ENCODE peak calls at places on chromosomes 12 and 14, in five cellular contexts. W is kidney epithelial cell; E is cardiac fibroblast; V is stimulated activated CD4-positive, alpha-beta T cell treated with anti-CD3 and anti-CD28 coated beads, Interleukin-2, amount 100 ng/mL, for 24 hours; A is NCI-H1092 treated with DMSO at 0.1 percent for 48 hours. Q is an unnamed sample.

GRCh38 chr14:75438486-75439080 is 10.8 kb downstream of the JDP2 start:
- DNase-seq in W (no peak), E (no peak), V (no peak), A (no peak), Q (no peak)

GRCh38 chr12:96255077-96255476 is 60.9 kb downstream of the ELK3 start:
- DNase-seq in W (no peak), E (peak; percentile 90), V (no peak), A (no peak), Q (no peak)

GRCh38 chr14:77376380-77376770 is 519 bp downstream of the TMED8 start:
- DNase-seq in W (no peak), E (peak; percentile 25), V (peak; percentile 50), A (peak; percentile 37), Q (no peak)

GRCh38 chr12:6915023-6915788 is 826 bp downstream of the ENO2 start:
- DNase-seq in W (no peak), E (no peak), V (peak; percentile 55), A (peak; percentile 45), Q (no peak)

GRCh38 chr12:100077367-100077766 is 65.3 kb downstream of the BLTP3B start:
- DNase-seq in W (no peak), E (peak; percentile 21), V (no peak), A (no peak), Q (no peak)

GRCh38 chr14:105165134-105165704 is 3.4 kb downstream of the JAG2 start:
- DNase-seq in W (no peak), E (no peak), V (no peak), A (no peak), Q (no peak)

GRCh38 chr12:104212516-104212915 is 3.1 kb upstream of the TXNRD1 start:
- DNase-seq in W (no peak), E (no peak), V (no peak), A (no peak), Q (no peak)

GRCh38 chr12:52975204-52975603 is 26.3 kb downstream of the KRT18 start:
- DNase-seq in W (no peak), E (peak; percentile 71), V (no peak), A (no peak), Q (no peak)

GRCh38 chr12:100808777-100809176 is 14.2 kb downstream of the ANO4 start:
- DNase-seq in W (no peak), E (no peak), V (no peak), A (no peak), Q (no peak)

GRCh38 chr12:40312982-40313576 is 88.3 kb downstream of the LRRK2 start:
- DNase-seq in W (no peak), E (peak; percentile 38), V (no peak), A (no peak), Q (no peak)

GRCh38 chr12:106220561-106220960 is 27.3 kb downstream of the CKAP4 start:
- DNase-seq in W (peak; percentile 16), E (no peak), V (no peak), A (no peak), Q (no peak)

GRCh38 chr12:132471011-132471857 is 18.7 kb upstream of the FBRSL1 start:
- DNase-seq in W (no peak), E (no peak), V (no peak), A (no peak), Q (no peak)

GRCh38 chr12:1309610-1310009 is 284.8 kb downstream of the FBXL14 start:
- DNase-seq in W (no peak), E (no peak), V (no peak), A (no peak), Q (no peak)

GRCh38 chr12:53235742-53236442 is 3.9 kb upstream of the RARG start:
- DNase-seq in W (no peak), E (no peak), V (peak; percentile 32), A (no peak), Q (no peak)

GRCh38 chr12:26204612-26205289 is 9.4 kb downstream of the SSPN start:
- DNase-seq in W (no peak), E (peak; percentile 47), V (no peak), A (no peak), Q (no peak)

GRCh38 chr14:69090187-69090789 is 62.6 kb downstream of the DCAF5 start:
- DNase-seq in W (no peak), E (peak; percentile 63), V (peak; percentile 10), A (peak; percentile 25), Q (no peak)

GRCh38 chr14:104735830-104736642 is 12.0 kb downstream of the ADSS1 start:
- DNase-seq in W (no peak), E (peak; percentile 88), V (no peak), A (no peak), Q (peak; percentile 91)

GRCh38 chr14:21796912-21797311 is 123.3 kb upstream of the OR4E1 start:
- DNase-seq in W (no peak), E (no peak), V (no peak), A (no peak), Q (no peak)

GRCh38 chr14:104398656-104399055 is 180.9 kb upstream of the C14orf180 start:
- DNase-seq in W (no peak), E (no peak), V (no peak), A (no peak), Q (peak; percentile 72)

GRCh38 chr12:19369691-19370148 is 69.6 kb upstream of the AEBP2 start:
- DNase-seq in W (no peak), E (peak; percentile 38), V (no peak), A (no peak), Q (no peak)

GRCh38 chr14:91205449-91205848 is 39.1 kb downstream of the GPR68 start:
- DNase-seq in W (no peak), E (peak; percentile 25), V (no peak), A (no peak), Q (no peak)

GRCh38 chr12:57401165-57401564 is 29.7 kb downstream of the R3HDM2 start:
- DNase-seq in W (no peak), E (no peak), V (no peak), A (peak; percentile 2), Q (no peak)

GRCh38 chr12:121513464-121514183 is 67.2 kb downstream of the KDM2B start:
- DNase-seq in W (no peak), E (no peak), V (peak; percentile 36), A (no peak), Q (no peak)

GRCh38 chr12:94062796-94063635 is 85.4 kb upstream of the PLXNC1 start:
- DNase-seq in W (no peak), E (no peak), V (no peak), A (no peak), Q (no peak)

GRCh38 chr12:78698747-78699146 is 165.8 kb upstream of the SYT1 start:
- DNase-seq in W (peak; percentile 10), E (no peak), V (no peak), A (no peak), Q (no peak)

GRCh38 chr14:101224356-101225115 is 321.0 kb upstream of the RTL1 start:
- DNase-seq in W (no peak), E (no peak), V (no peak), A (peak; percentile 67), Q (no peak)

GRCh38 chr14:21771671-21772070 is 98.1 kb upstream of the OR4E1 start:
- DNase-seq in W (no peak), E (no peak), V (no peak), A (no peak), Q (no peak)

GRCh38 chr12:124527861-124528561 is 39.4 kb downstream of the NCOR2 start:
- DNase-seq in W (no peak), E (no peak), V (no peak), A (no peak), Q (no peak)

GRCh38 chr12:114186241-114187002 is 219.5 kb downstream of the TBX5 start:
- DNase-seq in W (no peak), E (no peak), V (no peak), A (no peak), Q (no peak)

GRCh38 chr12:19894049-19894448 is 454.8 kb downstream of the AEBP2 start:
- DNase-seq in W (no peak), E (peak; percentile 77), V (no peak), A (no peak), Q (no peak)

GRCh38 chr14:99127651-99128167 is 144.3 kb downstream of the BCL11B start:
- DNase-seq in W (peak; percentile 61), E (peak; percentile 13), V (no peak), A (no peak), Q (no peak)

Q was measured in cardiac septum.